ENCODE peak calls at places on chromosomes 7 and 10, in eight cellular contexts. D is HCT116, U is GM23248, W is hepatocyte, Y is MM.1S, B is SK-N-SH, L is OCI-LY7, M is GM23338. O is an unnamed sample. For H3K4me1, the result is how much of the 10 kb centered on the place peaks cover.

GRCh38 chr10:106355450-106355849 is 809.1 kb downstream of the SORCS1 start:
- DNase-seq in D (no peak), U (peak), W (no peak), Y (no peak), B (peak), L (no peak), M (peak), O (peak)

GRCh38 chr10:115093286-115093775 is at the start of gene ATRNL1:
- DNase-seq in D (no peak), U (peak), W (peak), Y (peak), B (peak), L (no peak), M (peak), O (no peak)

GRCh38 chr10:97689637-97690036 is 2.6 kb upstream of the AVPI1 start:
- DNase-seq in D (peak), U (peak), W (no peak), Y (no peak), B (no peak), L (no peak), M (peak), O (peak)

GRCh38 chr7:109062798-109063197 is 493.1 kb downstream of the DNAJB9 start:
- DNase-seq in D (no peak), U (no peak), W (no peak), Y (no peak), B (no peak), L (no peak), M (peak), O (no peak)

GRCh38 chr10:131049051-131049450 is 262.5 kb downstream of the TCERG1L start:
- DNase-seq in D (no peak), U (no peak), W (no peak), Y (no peak), B (no peak), L (no peak), M (peak), O (no peak)

GRCh38 chr10:6062101-6062771 is at the start of gene IL2RA:
- DNase-seq in D (no peak), U (no peak), W (no peak), Y (no peak), B (no peak), L (peak), M (no peak), O (no peak)

GRCh38 chr7:48089415-48089975 is 430 bp downstream of the UPP1 start:
- DNase-seq in D (no peak), U (peak), W (peak), Y (no peak), B (peak), L (no peak), M (peak), O (peak)

GRCh38 chr7:6228865-6229264 is 43.6 kb downstream of the CYTH3 start:
- DNase-seq in D (no peak), U (peak), W (peak), Y (no peak), B (peak), L (peak), M (no peak), O (no peak)

GRCh38 chr10:108421256-108421655 is 1256.8 kb upstream of the SORCS1 start:
- DNase-seq in D (no peak), U (no peak), W (peak), Y (no peak), B (peak), L (no peak), M (no peak), O (no peak)

GRCh38 chr7:148662646-148663045 is 36.1 kb upstream of the CUL1 start:
- DNase-seq in D (no peak), U (no peak), W (no peak), Y (no peak), B (no peak), L (no peak), M (no peak), O (no peak)

GRCh38 chr10:32865170-32865569 is 92.9 kb downstream of the ITGB1 start:
- DNase-seq in D (no peak), U (no peak), W (no peak), Y (no peak), B (no peak), L (no peak), M (no peak), O (peak)

GRCh38 chr7:28316489-28316888 is 95.8 kb upstream of the CREB5 start:
- DNase-seq in D (no peak), U (peak), W (no peak), Y (no peak), B (no peak), L (no peak), M (no peak), O (no peak)

GRCh38 chr7:12670759-12671545 is 16.5 kb upstream of the ARL4A start:
- DNase-seq in D (no peak), U (no peak), W (no peak), Y (no peak), B (no peak), L (no peak), M (no peak), O (no peak)

GRCh38 chr7:223118-223800 is 30.9 kb downstream of the FAM20C start:
- DNase-seq in D (no peak), U (no peak), W (no peak), Y (no peak), B (no peak), L (no peak), M (no peak), O (no peak)

GRCh38 chr7:221996-222715 is 29.8 kb downstream of the FAM20C start:
- DNase-seq in D (no peak), U (no peak), W (no peak), Y (no peak), B (no peak), L (no peak), M (no peak), O (no peak)

GRCh38 chr7:222716-223041 is 30.3 kb downstream of the FAM20C start:
- DNase-seq in D (no peak), U (no peak), W (no peak), Y (no peak), B (no peak), L (no peak), M (no peak), O (no peak)

GRCh38 chr7:226281-226882 is 34.0 kb downstream of the FAM20C start:
- DNase-seq in D (no peak), U (peak), W (peak), Y (no peak), B (no peak), L (no peak), M (no peak), O (peak)

GRCh38 chr7:223861-224260 is 31.5 kb downstream of the FAM20C start:
- DNase-seq in D (no peak), U (no peak), W (no peak), Y (no peak), B (no peak), L (no peak), M (no peak), O (no peak)
- H3K27ac ChIP-seq in D (no peak), U (no peak), W (no peak), Y (no peak), B (no peak), L (no peak), M (no peak), O (no peak)

GRCh38 chr7:120278773-120279172 is 5.8 kb downstream of the KCND2 start:
- DNase-seq in D (no peak), U (no peak), W (no peak), Y (no peak), B (no peak), L (no peak), M (no peak), O (no peak)
- TF ChIP-seq EZH2phosphoT487 in D (no peak), U (no peak), W (no peak), Y (no peak), B (no peak), L (no peak), M (no peak), O (no peak)

GRCh38 chr10:29615195-29615594 is 19.6 kb downstream of the SVIL start:
- DNase-seq in D (no peak), U (no peak), W (no peak), Y (no peak), B (no peak), L (no peak), M (no peak), O (no peak)

GRCh38 chr10:29610876-29611647 is 23.7 kb downstream of the SVIL start:
- DNase-seq in D (no peak), U (no peak), W (no peak), Y (no peak), B (no peak), L (no peak), M (no peak), O (no peak)

GRCh38 chr10:29611796-29612381 is 22.9 kb downstream of the SVIL start:
- DNase-seq in D (no peak), U (no peak), W (no peak), Y (no peak), B (no peak), L (no peak), M (no peak), O (no peak)

GRCh38 chr10:29613791-29614190 is 21.0 kb downstream of the SVIL start:
- DNase-seq in D (no peak), U (no peak), W (no peak), Y (no peak), B (no peak), L (no peak), M (no peak), O (no peak)

GRCh38 chr10:29612657-29613056 is 22.1 kb downstream of the SVIL start:
- DNase-seq in D (no peak), U (no peak), W (no peak), Y (no peak), B (no peak), L (no peak), M (no peak), O (no peak)
- H3K4me1 ChIP-seq in D (under half), U (under half), W (under half), Y (under half), B (under half), L (under half), M (under half), O (under half)

DNA sequence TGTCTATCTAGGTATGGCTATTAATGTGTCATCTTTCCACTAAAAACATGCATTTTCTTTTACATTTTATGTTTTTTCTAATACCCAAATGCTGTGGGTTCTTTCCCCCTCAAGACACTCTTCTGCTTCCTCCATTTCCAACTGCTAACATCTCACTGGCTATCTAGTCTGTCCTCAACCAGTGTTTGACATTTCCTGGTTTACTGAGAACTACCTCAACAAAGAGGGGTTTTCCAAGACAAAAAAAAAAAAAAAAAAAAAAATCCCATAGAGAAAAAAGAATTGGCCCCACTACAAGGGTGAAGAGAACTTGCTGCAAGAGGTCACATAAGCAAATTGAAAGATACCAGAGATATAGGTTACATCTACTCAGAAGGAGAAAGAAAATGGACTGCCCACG is 359.7 kb downstream of the CRPPA start:
- DNase-seq in D (no peak), U (no peak), W (no peak), Y (no peak), B (no peak), L (no peak), M (no peak), O (no peak)
- H3K27ac ChIP-seq in D (no peak), U (no peak), W (no peak), Y (no peak), B (no peak), L (no peak), M (no peak), O (no peak)

GRCh38 chr10:89346264-89346971 is 18.6 kb downstream of the IFIT3 start:
- DNase-seq in D (no peak), U (peak), W (no peak), Y (no peak), B (no peak), L (no peak), M (peak), O (peak)

GRCh38 chr10:89339860-89340259 is 12.1 kb downstream of the IFIT3 start:
- DNase-seq in D (no peak), U (no peak), W (no peak), Y (no peak), B (no peak), L (no peak), M (no peak), O (no peak)

GRCh38 chr10:89338717-89339116 is 10.9 kb downstream of the IFIT3 start:
- DNase-seq in D (no peak), U (no peak), W (no peak), Y (no peak), B (no peak), L (no peak), M (no peak), O (no peak)

GRCh38 chr10:89341136-89341535 is 13.3 kb downstream of the IFIT3 start:
- DNase-seq in D (no peak), U (no peak), W (no peak), Y (no peak), B (no peak), L (no peak), M (no peak), O (no peak)

DNA sequence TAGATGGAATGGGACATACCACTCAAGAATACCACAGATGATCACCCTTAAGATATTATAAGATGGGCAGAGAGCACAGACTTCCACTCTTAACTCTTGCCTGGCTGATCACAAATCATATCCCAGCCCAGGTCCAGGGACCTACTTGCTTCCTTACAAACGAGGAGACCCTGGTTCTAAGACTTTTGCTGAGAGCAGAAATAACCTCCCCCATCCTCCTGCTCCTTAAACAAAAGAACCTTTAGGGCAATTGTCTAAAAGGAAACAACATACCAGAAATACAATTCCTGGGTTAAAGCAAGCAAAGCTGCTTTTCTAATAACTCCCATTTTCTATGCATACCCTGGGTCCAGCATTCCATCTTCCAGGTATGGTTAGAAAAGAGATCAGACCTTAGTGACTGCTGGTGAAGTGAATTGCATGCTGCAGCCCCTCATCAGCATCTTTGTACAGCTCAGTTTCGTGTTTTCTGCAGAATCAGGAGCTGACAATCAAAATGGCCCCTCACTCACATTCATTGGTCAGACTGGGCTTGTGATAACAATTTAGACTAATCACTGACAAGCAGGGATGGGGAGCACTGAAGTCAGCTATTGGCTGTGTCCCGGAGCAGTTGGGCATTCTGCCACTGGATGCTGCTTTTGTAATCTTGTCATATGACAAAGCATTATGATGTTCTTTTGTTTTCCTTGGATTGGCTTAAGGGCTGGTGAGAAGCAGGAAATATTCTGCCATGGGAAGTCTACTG is 14.6 kb downstream of the IFIT3 start:
- DNase-seq in D (no peak), U (peak), W (no peak), Y (no peak), B (peak), L (no peak), M (no peak), O (no peak)
- TF ChIP-seq EZH2phosphoT487 in D (no peak), U (no peak), W (no peak), Y (no peak), B (no peak), L (no peak), M (no peak), O (no peak)

DNA sequence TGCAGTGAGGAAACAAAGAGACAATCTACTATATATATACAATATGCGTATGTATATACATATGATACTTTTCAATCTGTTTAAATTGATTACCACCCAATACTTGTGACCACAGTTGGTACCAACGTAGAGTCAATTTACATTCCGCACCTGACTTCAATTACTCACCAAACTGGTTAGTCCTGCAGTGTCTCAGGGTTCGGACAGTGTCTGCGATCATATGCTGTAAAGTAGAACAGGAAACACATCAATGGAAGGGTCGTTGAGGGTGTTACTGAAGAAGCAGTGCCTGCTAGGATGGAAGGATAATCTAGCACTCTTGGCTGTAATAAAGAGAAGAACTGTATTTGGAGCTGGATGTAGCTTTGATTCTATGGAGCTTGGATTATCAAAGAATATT is 179.7 kb upstream of the CDCA7L start:
- DNase-seq in D (no peak), U (no peak), W (no peak), Y (no peak), B (no peak), L (no peak), M (no peak), O (no peak)
- H3K4me1 ChIP-seq in D (under half), U (under half), W (under half), Y (under half), B (under half), L (under half), M (under half), O (under half)

DNA sequence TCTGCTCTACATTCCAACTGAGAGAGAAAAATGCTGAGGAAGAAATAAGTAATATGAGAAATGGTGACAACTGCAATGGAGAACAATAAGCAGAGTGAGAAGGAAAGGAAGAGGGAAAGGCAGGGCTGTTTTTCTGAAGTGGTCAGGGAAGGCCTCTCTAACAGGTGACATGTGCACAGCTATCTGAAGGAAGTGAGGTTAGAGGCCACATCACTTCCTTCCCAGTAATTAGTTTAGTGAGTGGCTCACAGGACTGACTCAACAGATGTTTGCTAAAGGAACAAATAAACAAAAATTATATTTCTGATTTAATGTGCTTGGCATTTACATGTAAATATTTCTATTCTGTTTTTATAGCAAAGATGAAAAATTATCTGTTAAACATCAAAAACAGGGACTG is 77.9 kb downstream of the ARHGAP21 start:
- DNase-seq in D (no peak), U (peak), W (no peak), Y (peak), B (no peak), L (peak), M (no peak), O (peak)
- H3K27ac ChIP-seq in D (no peak), U (no peak), W (no peak), Y (peak), B (no peak), L (no peak), M (no peak), O (peak)